ENCODE peak calls at places on chromosome 12, in ten cellular contexts. Z is spleen, L is right lobe of liver, A is uterus, W is transverse colon, G is stomach, F is gastrocnemius medialis, T is IMR-90, I is lower leg skin, C is body of pancreas. E is an unnamed sample.
A peak's percentile ranks its signal among the peaks of the same experiment; 100 is the strongest.

GRCh38 chr12:93813972-93814821 is 137.0 kb downstream of the CRADD start:
- DNase-seq in Z (no peak), L (peak; percentile 69), A (peak; percentile 84), W (peak; percentile 59), G (peak; percentile 66), F (peak; percentile 95), T (peak; percentile 94), I (peak; percentile 93), C (peak; percentile 69), E (no peak)

GRCh38 chr12:42630323-42630722 is 40.8 kb upstream of the PRICKLE1 start:
- DNase-seq in Z (no peak), L (no peak), A (no peak), W (no peak), G (no peak), F (no peak), T (no peak), I (no peak), C (no peak), E (no peak)

GRCh38 chr12:105279460-105280056 is 43.6 kb upstream of the APPL2 start:
- DNase-seq in Z (no peak), L (peak; percentile 24), A (no peak), W (peak; percentile 25), G (peak; percentile 33), F (no peak), T (no peak), I (no peak), C (peak; percentile 29), E (peak; percentile 69)

GRCh38 chr12:120939523-120939922 is 35.4 kb upstream of the SPPL3 start:
- DNase-seq in Z (no peak), L (no peak), A (no peak), W (no peak), G (no peak), F (peak; percentile 33), T (no peak), I (no peak), C (peak; percentile 71), E (no peak)

GRCh38 chr12:91704446-91704845 is 441.2 kb downstream of the BTG1 start:
- DNase-seq in Z (no peak), L (no peak), A (no peak), W (no peak), G (no peak), F (no peak), T (peak; percentile 19), I (no peak), C (no peak), E (no peak)

GRCh38 chr12:53096761-53097160 is 706 bp upstream of the IGFBP6 start:
- DNase-seq in Z (no peak), L (no peak), A (no peak), W (no peak), G (peak; percentile 21), F (no peak), T (no peak), I (peak; percentile 82), C (no peak), E (no peak)

GRCh38 chr12:115166698-115167315 is 482.8 kb upstream of the TBX3 start:
- DNase-seq in Z (no peak), L (no peak), A (no peak), W (no peak), G (no peak), F (no peak), T (peak; percentile 47), I (no peak), C (no peak), E (no peak)

GRCh38 chr12:112503521-112503920 is 84.8 kb downstream of the PTPN11 start:
- DNase-seq in Z (no peak), L (no peak), A (no peak), W (no peak), G (no peak), F (no peak), T (no peak), I (no peak), C (no peak), E (no peak)

GRCh38 chr12:80938397-80938796 is 663 bp upstream of the LIN7A start:
- DNase-seq in Z (no peak), L (no peak), A (no peak), W (no peak), G (no peak), F (no peak), T (no peak), I (no peak), C (no peak), E (no peak)

GRCh38 chr12:29691146-29691854 is 92.4 kb downstream of the TMTC1 start:
- DNase-seq in Z (no peak), L (no peak), A (no peak), W (no peak), G (no peak), F (no peak), T (no peak), I (no peak), C (no peak), E (no peak)

GRCh38 chr12:21607701-21608100 is 3.1 kb upstream of the GYS2 start:
- DNase-seq in Z (no peak), L (no peak), A (no peak), W (no peak), G (no peak), F (no peak), T (peak; percentile 33), I (no peak), C (no peak), E (peak; percentile 4)

GRCh38 chr12:32240210-32240609 is 133.6 kb downstream of the BICD1 start:
- DNase-seq in Z (no peak), L (no peak), A (no peak), W (no peak), G (no peak), F (no peak), T (no peak), I (no peak), C (no peak), E (no peak)

GRCh38 chr12:6890789-6891624 is 13.6 kb upstream of the LRRC23 start:
- DNase-seq in Z (peak; percentile 100), L (peak; percentile 99), A (peak; percentile 97), W (peak; percentile 99), G (peak; percentile 99), F (peak; percentile 92), T (peak; percentile 94), I (peak; percentile 100), C (peak; percentile 98), E (peak; percentile 100)
- TF ChIP-seq POLR2A in Z (peak; percentile 31), L (peak; percentile 83), A (peak; percentile 81), W (peak; percentile 54), G (peak; percentile 39), F (peak; percentile 56), T (peak; percentile 92), I (no peak), C (peak; percentile 80), E (peak; percentile 81)

GRCh38 chr12:47270782-47271664 is 191.3 kb upstream of the AMIGO2 start:
- DNase-seq in Z (no peak), L (no peak), A (no peak), W (no peak), G (no peak), F (no peak), T (peak; percentile 77), I (no peak), C (no peak), E (peak; percentile 64)
- TF ChIP-seq POLR2A in Z (no peak), L (no peak), A (no peak), W (no peak), G (no peak), F (no peak), T (no peak), I (no peak), C (no peak), E (no peak)

DNA sequence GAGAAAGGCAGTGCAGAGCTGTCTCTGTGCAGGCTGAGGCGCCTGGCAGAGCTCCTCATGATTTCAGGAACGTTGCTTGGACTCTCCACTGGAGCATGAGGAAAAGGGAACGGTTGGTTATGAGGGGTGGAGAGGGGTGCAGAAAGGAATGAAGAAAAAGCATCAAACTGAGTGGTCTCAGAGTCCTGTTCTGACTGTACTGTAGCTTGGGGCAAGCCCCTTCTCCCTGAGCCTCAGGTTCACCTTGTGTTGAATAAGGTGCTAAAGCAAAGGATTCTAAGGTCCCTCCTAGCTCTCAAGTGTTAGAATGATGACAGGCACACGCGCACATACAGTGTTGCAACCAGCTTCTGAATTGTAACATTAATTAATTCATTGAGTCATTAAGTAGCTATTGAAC is 125.2 kb upstream of the PARP11 start:
- DNase-seq in Z (no peak), L (no peak), A (no peak), W (no peak), G (no peak), F (no peak), T (no peak), I (peak; percentile 26), C (no peak), E (no peak)
- TF ChIP-seq POLR2A in Z (no peak), L (no peak), A (no peak), W (no peak), G (no peak), F (no peak), T (no peak), I (no peak), C (no peak), E (no peak)

DNA sequence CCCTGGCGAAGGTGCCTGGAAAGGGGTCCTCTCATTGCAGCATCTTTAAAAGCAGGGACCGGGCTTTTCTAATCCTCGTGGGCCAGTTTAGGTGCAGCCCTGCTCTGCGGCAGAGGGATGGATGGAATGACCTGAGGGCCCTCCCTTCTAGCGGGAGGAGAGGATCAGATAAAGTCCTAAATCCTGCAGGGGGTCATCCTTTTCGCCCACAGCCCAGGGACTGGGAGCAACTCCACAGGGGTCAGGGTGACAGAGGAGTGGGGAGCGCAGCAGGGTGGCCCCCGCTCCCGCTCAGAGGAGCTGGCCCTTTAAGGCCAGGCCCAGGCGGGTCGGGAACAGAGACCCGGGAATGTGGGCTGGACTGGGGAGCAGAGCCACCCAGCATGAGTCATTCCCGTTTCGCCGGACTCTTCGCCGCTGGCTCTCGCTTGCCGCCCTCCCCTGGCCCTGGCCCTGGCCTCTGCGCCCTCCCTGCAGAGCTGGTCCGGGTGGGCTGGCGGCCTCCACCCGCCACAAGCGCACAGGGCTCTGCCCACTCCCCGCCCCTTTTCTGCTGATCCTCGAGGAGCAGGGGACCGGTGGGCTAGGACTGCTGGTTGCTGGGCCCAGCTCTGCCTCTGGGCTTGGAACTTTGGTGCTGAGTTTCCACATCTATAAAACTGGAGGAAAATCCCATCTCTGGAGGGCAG is 92.9 kb downstream of the NINJ2 start:
- DNase-seq in Z (peak; percentile 85), L (peak; percentile 87), A (peak; percentile 80), W (peak; percentile 85), G (peak; percentile 77), F (peak; percentile 83), T (peak; percentile 82), I (peak; percentile 96), C (peak; percentile 59), E (peak; percentile 22)
- TF ChIP-seq POLR2A in Z (no peak), L (peak; percentile 61), A (peak; percentile 65), W (peak; percentile 79), G (no peak), F (peak; percentile 49), T (no peak), I (no peak), C (peak; percentile 40), E (no peak)

GRCh38 chr12:69698054-69698453 is 1.0 kb downstream of the BEST3 start:
- DNase-seq in Z (no peak), L (no peak), A (no peak), W (no peak), G (no peak), F (no peak), T (no peak), I (no peak), C (no peak), E (peak; percentile 32)
- TF ChIP-seq POLR2A in Z (no peak), L (no peak), A (no peak), W (no peak), G (no peak), F (no peak), T (no peak), I (no peak), C (no peak), E (no peak)

DNA sequence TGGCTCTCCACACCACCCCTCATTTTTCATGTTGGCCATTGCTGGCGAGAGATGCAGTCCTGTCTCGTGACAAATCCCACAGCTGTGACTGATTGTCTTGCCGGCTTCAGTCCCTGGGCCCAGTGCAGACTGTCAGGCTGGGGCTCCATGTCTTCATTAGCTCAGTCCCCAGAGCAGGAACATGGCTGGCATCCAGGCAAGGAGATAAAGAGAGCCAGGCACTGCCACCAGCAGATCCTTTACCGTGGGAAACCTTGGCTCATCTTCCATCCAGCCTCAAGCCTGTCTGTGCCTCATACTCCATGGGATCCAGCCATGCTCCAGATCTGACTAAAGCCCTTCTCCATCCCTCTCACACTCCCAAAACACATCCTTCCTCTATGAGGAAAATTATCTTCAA is 284.7 kb upstream of the FKBP4 start:
- DNase-seq in Z (no peak), L (no peak), A (no peak), W (no peak), G (no peak), F (no peak), T (no peak), I (no peak), C (no peak), E (no peak)
- TF ChIP-seq POLR2A in Z (no peak), L (no peak), A (no peak), W (no peak), G (no peak), F (no peak), T (no peak), I (no peak), C (no peak), E (no peak)